ENCODE peak calls at places on chromosome 13, in four cellular contexts. X is HEK293T, T is H1, I is HepG2. H is an unnamed sample.
A peak's percentile ranks its signal among the peaks of the same experiment; 100 is the strongest.

GRCh38 chr13:91383836-91384235 is 14.6 kb upstream of the GPC5 start:
- DNase-seq in I (no peak), X (no peak), T (no peak), H (no peak)

GRCh38 chr13:113915786-113916329 is 52.0 kb upstream of the GAS6 start:
- DNase-seq in X (no peak), T (no peak), I (no peak), H (no peak)

GRCh38 chr13:25213716-25214115 is 41.6 kb upstream of the AMER2 start:
- DNase-seq in T (no peak), X (no peak), I (no peak), H (no peak)

GRCh38 chr13:54742984-54743383 is 1714.4 kb downstream of the OLFM4 start:
- DNase-seq in I (no peak), X (peak; percentile 37), T (no peak), H (no peak)

GRCh38 chr13:43567608-43568007 is 219.2 kb downstream of the ENOX1 start:
- DNase-seq in T (no peak), I (no peak), X (no peak), H (no peak)

GRCh38 chr13:38008636-38009035 is 139.1 kb upstream of the TRPC4 start:
- DNase-seq in T (no peak), I (no peak), X (no peak), H (no peak)

GRCh38 chr13:85666356-85666755 is 132.9 kb downstream of the SLITRK6 start:
- DNase-seq in T (no peak), I (no peak), X (no peak), H (no peak)

GRCh38 chr13:22801402-22802003 is 379.3 kb upstream of the SGCG start:
- DNase-seq in I (peak; percentile 23), T (no peak), X (no peak), H (no peak)

GRCh38 chr13:95027638-95028037 is 273.6 kb downstream of the ABCC4 start:
- DNase-seq in X (no peak), T (no peak), I (no peak), H (no peak)

GRCh38 chr13:75637101-75637774 is 1.1 kb downstream of the LMO7 start:
- DNase-seq in I (no peak), X (no peak), T (no peak), H (no peak)

GRCh38 chr13:35784286-35784951 is 307.9 kb upstream of the MAB21L1 start:
- DNase-seq in T (no peak), X (no peak), I (peak; percentile 12), H (no peak)

GRCh38 chr13:40503966-40504591 is 162.4 kb downstream of the FOXO1 start:
- DNase-seq in T (no peak), X (no peak), I (peak; percentile 99), H (no peak)

GRCh38 chr13:98222081-98222554 is 45.0 kb upstream of the RNF113B start:
- DNase-seq in X (no peak), I (no peak), T (no peak), H (no peak)

GRCh38 chr13:46492946-46493345 is 60.0 kb upstream of the LRCH1 start:
- DNase-seq in T (no peak), X (peak; percentile 54), I (peak; percentile 22), H (no peak)

GRCh38 chr13:73321039-73321438 is 262.2 kb downstream of the KLF5 start:
- DNase-seq in T (no peak), I (no peak), X (no peak), H (no peak)

GRCh38 chr13:97342136-97342535 is 91.8 kb upstream of the RAP2A start:
- DNase-seq in I (no peak), X (no peak), T (no peak), H (no peak)

GRCh38 chr13:45416521-45417125 is 1.6 kb downstream of the SLC25A30 start:
- DNase-seq in X (no peak), I (no peak), T (no peak), H (no peak)

GRCh38 chr13:40330950-40331349 is 335.5 kb downstream of the FOXO1 start:
- DNase-seq in I (no peak), T (no peak), X (no peak), H (no peak)

GRCh38 chr13:98476106-98476505 is 100.8 kb downstream of the STK24 start:
- DNase-seq in I (no peak), X (no peak), T (no peak), H (no peak)

GRCh38 chr13:78601124-78601885 is 2.0 kb downstream of the POU4F1 start:
- DNase-seq in T (peak; percentile 65), X (no peak), I (no peak), H (no peak)

GRCh38 chr13:51856027-51856736 is 5.6 kb upstream of the CCDC70 start:
- DNase-seq in X (no peak), T (no peak), I (no peak), H (no peak)

GRCh38 chr13:94031609-94032008 is 447.9 kb downstream of the DCT start:
- DNase-seq in I (no peak), T (no peak), X (no peak), H (no peak)

GRCh38 chr13:97971519-97971918 is 18.0 kb downstream of the IPO5 start:
- DNase-seq in I (no peak), T (no peak), X (no peak), H (no peak)

GRCh38 chr13:101919541-101920306 is 467.2 kb downstream of the ITGBL1 start:
- DNase-seq in I (no peak), X (no peak), T (peak; percentile 85), H (no peak)

GRCh38 chr13:36913463-36913862 is 6.6 kb downstream of the SMAD9 start:
- DNase-seq in T (no peak), X (no peak), I (no peak), H (no peak)

GRCh38 chr13:47454986-47455385 is 546.1 kb downstream of the SUCLA2 start:
- DNase-seq in T (no peak), X (no peak), I (no peak), H (no peak)

GRCh38 chr13:92622905-92623304 is 603.7 kb upstream of the GPC6 start:
- DNase-seq in T (no peak), I (no peak), X (no peak), H (no peak)

GRCh38 chr13:73715910-73716257 is 418.3 kb downstream of the KLF12 start:
- DNase-seq in I (no peak), T (no peak), X (no peak), H (no peak)

GRCh38 chr13:66076417-66076816 is 1153.7 kb downstream of the PCDH9 start:
- DNase-seq in I (no peak), X (no peak), T (no peak), H (no peak)

GRCh38 chr13:94549241-94550029 is 46.5 kb downstream of the TGDS start:
- DNase-seq in I (peak; percentile 81), T (peak; percentile 95), X (peak; percentile 99), H (peak; percentile 93)

GRCh38 chr13:86559915-86560314 is 760.7 kb upstream of the SLITRK6 start:
- DNase-seq in X (no peak), T (no peak), I (no peak), H (no peak)

GRCh38 chr13:20171364-20171763 is 10.5 kb upstream of the GJA3 start:
- DNase-seq in X (no peak), T (no peak), I (no peak), H (no peak)

GRCh38 chr13:48108106-48108505 is 13.2 kb upstream of the MED4 start:
- DNase-seq in T (no peak), I (no peak), X (no peak), H (no peak)

GRCh38 chr13:60230593-60230992 is 66.9 kb upstream of the DIAPH3 start:
- DNase-seq in I (no peak), T (no peak), X (no peak), H (no peak)
- TF ChIP-seq SUZ12 in I (no peak), T (no peak), X (no peak), H (no peak)

GRCh38 chr13:62643007-62643483 is 1227.4 kb upstream of the PCDH20 start:
- DNase-seq in I (peak; percentile 5), T (no peak), X (no peak), H (peak; percentile 24)
- TF ChIP-seq SP1 in I (no peak), T (no peak), X (no peak), H (no peak)

GRCh38 chr13:109782823-109783411 is 3.5 kb downstream of the IRS2 start:
- DNase-seq in I (no peak), X (no peak), T (no peak), H (no peak)

GRCh38 chr13:109783447-109783814 is 3.0 kb downstream of the IRS2 start:
- DNase-seq in I (no peak), T (peak; percentile 79), X (no peak), H (no peak)

GRCh38 chr13:109785141-109785891 is 1.1 kb downstream of the IRS2 start:
- DNase-seq in I (no peak), X (no peak), T (peak; percentile 66), H (no peak)

GRCh38 chr13:109784590-109785140 is 1.7 kb downstream of the IRS2 start:
- DNase-seq in T (peak; percentile 89), I (no peak), X (peak; percentile 50), H (no peak)

GRCh38 chr13:109783815-109784589 is 2.4 kb downstream of the IRS2 start:
- DNase-seq in T (no peak), I (no peak), X (no peak), H (no peak)
- TF ChIP-seq SUZ12 in T (no peak), I (no peak), X (no peak), H (no peak)

GRCh38 chr13:106505295-106505694 is 30.2 kb downstream of the EFNB2 start:
- DNase-seq in X (no peak), I (no peak), T (no peak), H (no peak)

GRCh38 chr13:106503272-106503671 is 32.2 kb downstream of the EFNB2 start:
- DNase-seq in T (no peak), X (no peak), I (no peak), H (no peak)

GRCh38 chr13:106506286-106506685 is 29.2 kb downstream of the EFNB2 start:
- DNase-seq in I (no peak), X (no peak), T (no peak), H (no peak)

GRCh38 chr13:106500450-106500849 is 35.0 kb downstream of the EFNB2 start:
- DNase-seq in X (no peak), I (no peak), T (no peak), H (no peak)

GRCh38 chr13:106503730-106504129 is 31.7 kb downstream of the EFNB2 start:
- DNase-seq in I (no peak), X (no peak), T (no peak), H (no peak)
- TF ChIP-seq SP1 in I (no peak), X (no peak), T (no peak), H (no peak)

DNA sequence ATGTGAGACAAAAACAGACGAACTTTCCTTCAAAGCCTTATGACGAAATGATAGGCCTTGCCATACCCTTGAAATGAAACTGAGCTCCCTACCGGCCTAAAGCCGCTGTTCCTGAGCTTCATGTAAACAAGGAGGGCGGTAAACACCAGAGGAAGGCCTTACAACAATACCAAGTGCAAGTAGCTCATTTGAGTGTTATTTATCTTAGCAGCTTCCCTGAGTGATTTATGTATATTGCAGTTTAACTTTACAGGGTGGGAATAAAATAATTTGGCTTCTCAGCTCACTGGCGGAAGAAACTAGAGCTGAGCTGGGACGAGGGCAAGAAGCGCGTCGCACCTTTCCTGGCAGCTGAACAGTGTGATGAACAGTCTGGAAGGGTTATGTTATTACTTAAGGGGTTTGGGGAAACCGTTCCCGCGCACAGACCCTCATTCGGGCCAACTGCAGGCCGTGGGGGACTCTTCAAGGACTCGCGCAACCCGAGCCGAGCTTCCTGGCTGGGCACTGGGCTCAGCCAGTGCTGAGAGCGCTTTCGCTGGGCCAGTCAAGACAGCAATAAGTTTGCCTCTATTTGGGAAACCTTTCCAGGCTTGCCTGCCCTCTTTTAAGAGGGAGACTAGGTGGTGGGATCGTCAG is 111.3 kb downstream of the KCNRG start:
- DNase-seq in T (no peak), I (peak; percentile 27), X (no peak), H (no peak)
- TF ChIP-seq SUZ12 in T (peak; percentile 78), I (no peak), X (no peak), H (no peak)